ENCODE peak calls at places on chromosomes 5 and 9, in seven cellular contexts. Y is psoas muscle, Q is A549, L is lower lobe of right lung, U is cardiac muscle cell, A is ovary, J is sigmoid colon. W is an unnamed sample.

GRCh38 chr9:93945400-93946337 is 9.5 kb downstream of the BARX1 start:
- DNase-seq in Y (no peak), J (no peak), U (no peak), Q (no peak), L (no peak), A (no peak), W (no peak)

GRCh38 chr9:72909428-72909827 is 43.4 kb downstream of the ALDH1A1 start:
- DNase-seq in J (no peak), A (no peak), U (no peak), L (no peak), Y (no peak), Q (no peak), W (no peak)

GRCh38 chr9:19224563-19224962 is 5.9 kb upstream of the DENND4C start:
- DNase-seq in A (no peak), Q (no peak), L (no peak), U (no peak), Y (no peak), J (no peak), W (no peak)

GRCh38 chr5:171850354-171850947 is 64.8 kb downstream of the SMIM23 start:
- DNase-seq in J (no peak), L (no peak), A (no peak), Y (no peak), Q (peak; percentile 33), U (peak; percentile 26), W (no peak)

GRCh38 chr5:139276426-139276825 is 17.1 kb upstream of the MATR3 start:
- DNase-seq in U (no peak), A (no peak), Y (no peak), L (no peak), Q (no peak), J (no peak), W (peak; percentile 85)

GRCh38 chr9:94941211-94941875 is 214.8 kb downstream of the AOPEP start:
- DNase-seq in U (no peak), Q (peak; percentile 47), J (no peak), L (no peak), Y (no peak), A (no peak), W (no peak)

GRCh38 chr9:34377402-34377741 is 674 bp upstream of the MYORG start:
- DNase-seq in J (no peak), A (peak; percentile 56), L (peak; percentile 70), Y (peak; percentile 72), Q (peak; percentile 21), U (no peak), W (no peak)

GRCh38 chr5:93421987-93422391 is 159.0 kb downstream of the NR2F1-AS1 start:
- DNase-seq in Y (no peak), Q (no peak), J (no peak), A (no peak), U (no peak), L (no peak), W (no peak)

GRCh38 chr9:116152941-116153764 is 438 bp upstream of the PAPPA start:
- DNase-seq in J (no peak), U (peak; percentile 83), Y (no peak), Q (peak; percentile 76), L (no peak), A (no peak), W (no peak)

GRCh38 chr5:34690301-34690700 is 34.2 kb downstream of the RAI14 start:
- DNase-seq in Q (no peak), J (no peak), L (no peak), Y (no peak), U (no peak), A (no peak), W (no peak)

GRCh38 chr9:101398930-101399640 is 434 bp downstream of the ZNF189 start:
- DNase-seq in L (no peak), Q (no peak), J (peak; percentile 64), Y (no peak), U (no peak), A (peak; percentile 45), W (no peak)

GRCh38 chr9:136339173-136339957 is 12.0 kb downstream of the GPSM1 start:
- DNase-seq in L (peak; percentile 87), Y (peak; percentile 80), Q (peak; percentile 74), A (no peak), U (peak; percentile 70), J (no peak), W (peak; percentile 36)

GRCh38 chr9:93952119-93952783 is 2.9 kb downstream of the BARX1 start:
- DNase-seq in Q (no peak), A (no peak), Y (no peak), J (peak; percentile 54), L (no peak), U (no peak), W (no peak)

GRCh38 chr5:172383231-172383802 is 71.0 kb downstream of the SH3PXD2B start:
- DNase-seq in U (peak; percentile 40), A (no peak), L (no peak), J (no peak), Y (no peak), Q (peak; percentile 66), W (peak; percentile 94)

GRCh38 chr9:123081824-123082223 is 48.4 kb downstream of the GPR21 start:
- DNase-seq in A (no peak), U (peak; percentile 68), J (no peak), L (no peak), Y (no peak), Q (peak; percentile 13), W (no peak)

GRCh38 chr5:164893071-164893470 is 1387.7 kb downstream of the MAT2B start:
- DNase-seq in Y (no peak), L (no peak), Q (no peak), A (no peak), J (no peak), U (no peak), W (no peak)

GRCh38 chr9:92664394-92665152 is 5.4 kb downstream of the IPPK start:
- DNase-seq in Y (peak; percentile 32), A (peak; percentile 26), J (no peak), U (no peak), L (no peak), Q (no peak), W (no peak)

GRCh38 chr5:57735754-57736153 is 253.1 kb upstream of the ACTBL2 start:
- DNase-seq in Y (no peak), U (peak; percentile 77), L (no peak), A (no peak), J (no peak), Q (peak; percentile 33), W (no peak)

GRCh38 chr5:154937186-154937717 is 759 bp downstream of the GEMIN5 start:
- DNase-seq in Q (no peak), L (no peak), Y (no peak), J (no peak), U (peak; percentile 13), A (no peak), W (no peak)

GRCh38 chr5:140342287-140342686 is 4.1 kb downstream of the HBEGF start:
- DNase-seq in A (no peak), L (no peak), Y (no peak), J (peak; percentile 63), U (peak; percentile 42), Q (no peak), W (no peak)

GRCh38 chr5:159878988-159879471 is 37.3 kb upstream of the ADRA1B start:
- DNase-seq in Q (peak; percentile 71), J (peak; percentile 89), U (peak; percentile 81), A (peak; percentile 67), Y (peak; percentile 81), L (peak; percentile 58), W (no peak)
- H3K4me3 ChIP-seq in Q (no peak overlapping the region), J (no peak overlapping the region), U (no peak overlapping the region), A (no peak overlapping the region), Y (no peak overlapping the region), L (no peak overlapping the region), W (no peak overlapping the region)

GRCh38 chr5:68356623-68357022 is 141.1 kb downstream of the PIK3R1 start:
- DNase-seq in U (no peak), L (no peak), Y (no peak), Q (no peak), J (no peak), A (no peak), W (no peak)
- TF ChIP-seq CTCF in U (no peak), L (no peak), Y (no peak), Q (no peak), J (no peak), A (no peak), W (no peak)

GRCh38 chr9:5042661-5043178 is 57.6 kb downstream of the JAK2 start:
- DNase-seq in Q (no peak), L (no peak), A (no peak), U (no peak), J (no peak), Y (no peak), W (no peak)
- H3K4me3 ChIP-seq in Q (no peak overlapping the region), L (no peak overlapping the region), A (no peak overlapping the region), U (no peak overlapping the region), J (no peak overlapping the region), Y (no peak overlapping the region), W (no peak overlapping the region)

GRCh38 chr9:69936427-69936826 is 107.2 kb upstream of the MAMDC2 start:
- DNase-seq in L (no peak), Y (no peak), J (no peak), U (peak; percentile 32), Q (no peak), A (no peak), W (no peak)

GRCh38 chr9:69925452-69925851 is 104.8 kb downstream of the CFAP95 start:
- DNase-seq in U (no peak), J (no peak), Q (no peak), Y (no peak), L (no peak), A (no peak), W (no peak)

GRCh38 chr9:69933445-69933844 is 110.2 kb upstream of the MAMDC2 start:
- DNase-seq in J (no peak), A (no peak), Q (no peak), Y (no peak), L (no peak), U (no peak), W (no peak)

GRCh38 chr9:69932901-69933300 is 110.7 kb upstream of the MAMDC2 start:
- DNase-seq in Q (peak; percentile 13), U (peak; percentile 12), L (no peak), J (no peak), A (no peak), Y (no peak), W (no peak)

DNA sequence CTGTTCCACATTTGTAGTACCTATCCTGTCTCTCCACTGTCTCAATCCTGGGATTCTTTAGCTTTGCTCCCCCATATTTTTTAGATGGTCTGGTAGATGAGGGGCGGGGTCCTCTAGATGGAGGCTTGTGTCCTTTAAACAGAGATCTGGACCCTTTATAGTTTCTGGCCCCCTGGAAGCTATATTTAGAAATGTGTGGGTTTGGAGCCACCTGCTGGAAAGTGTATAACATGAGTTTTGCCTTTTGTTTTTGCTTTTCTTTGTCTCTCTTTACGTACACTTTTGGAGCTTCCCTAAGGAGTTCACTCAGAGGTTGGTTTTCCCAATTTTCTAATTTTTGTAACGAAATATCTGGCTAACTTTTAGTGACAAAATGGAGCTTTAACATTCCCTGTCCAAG is 110.7 kb downstream of the CFAP95 start:
- DNase-seq in A (no peak), U (peak; percentile 20), J (no peak), Q (no peak), Y (no peak), L (no peak), W (no peak)
- TF ChIP-seq CTCF in A (no peak), U (peak; percentile 36), J (no peak), Q (peak; percentile 64), Y (no peak), L (no peak), W (peak; percentile 52)